ENCODE peak calls at places on chromosomes 7 and 10, in eight cellular contexts. M is uterus; S is skeletal muscle cell; T is stimulated activated CD4-positive, alpha-beta T cell treated with anti-CD3 and anti-CD28 coated beads, Interleukin-1b, Interleukin-23, amount 100 ng/mL, for 4 hours; O is activated T-cell treated with anti-CD3 and anti-CD28 coated beads, Interleukin-2, amount 50 U/mL, for 72 hours; B is Peyer's patch; W is HepG2; J is gastrocnemius medialis. D is an unnamed sample.

GRCh38 chr7:485188-486081 is 34.2 kb downstream of the PDGFA start:
- DNase-seq in M (no peak), S (no peak), T (no peak), O (no peak), B (peak; percentile 57), W (no peak), J (no peak), D (no peak)

GRCh38 chr7:142711196-142711595 is 38.1 kb upstream of the PRSS1 start:
- DNase-seq in M (no peak), S (no peak), T (no peak), O (no peak), B (no peak), W (no peak), J (no peak), D (no peak)

GRCh38 chr10:54396004-54396403 is 405.0 kb downstream of the PCDH15 start:
- DNase-seq in M (no peak), S (no peak), T (no peak), O (no peak), B (no peak), W (no peak), J (no peak), D (no peak)

GRCh38 chr7:74441801-74442200 is 11.9 kb upstream of the GTF2IRD1 start:
- DNase-seq in M (no peak), S (no peak), T (no peak), O (no peak), B (no peak), W (no peak), J (no peak), D (no peak)

GRCh38 chr10:110216240-110216639 is 8.8 kb downstream of the MXI1 start:
- DNase-seq in M (no peak), S (no peak), T (no peak), O (no peak), B (no peak), W (no peak), J (no peak), D (no peak)

GRCh38 chr10:75395955-75396860 is 5.4 kb downstream of the ZNF503 start:
- DNase-seq in M (peak; percentile 49), S (no peak), T (no peak), O (no peak), B (peak; percentile 49), W (no peak), J (no peak), D (peak; percentile 82)

GRCh38 chr10:7301039-7301768 is 109.6 kb downstream of the SFMBT2 start:
- DNase-seq in M (no peak), S (no peak), T (no peak), O (no peak), B (no peak), W (no peak), J (no peak), D (no peak)

GRCh38 chr10:3400368-3400767 is 227.8 kb upstream of the PITRM1 start:
- DNase-seq in M (no peak), S (no peak), T (no peak), O (no peak), B (no peak), W (no peak), J (no peak), D (no peak)

GRCh38 chr7:636396-636795 is 90.1 kb upstream of the DNAAF5 start:
- DNase-seq in M (no peak), S (no peak), T (peak; percentile 34), O (peak; percentile 62), B (no peak), W (peak; percentile 12), J (no peak), D (no peak)

GRCh38 chr10:79415736-79416577 is 29.5 kb downstream of the ZCCHC24 start:
- DNase-seq in M (peak; percentile 9), S (no peak), T (no peak), O (no peak), B (no peak), W (no peak), J (peak; percentile 7), D (no peak)

GRCh38 chr7:1509226-1509625 is 5.0 kb upstream of the INTS1 start:
- DNase-seq in M (no peak), S (no peak), T (no peak), O (no peak), B (no peak), W (no peak), J (no peak), D (no peak)

GRCh38 chr7:2099036-2099957 is 133.4 kb downstream of the MAD1L1 start:
- DNase-seq in M (no peak), S (no peak), T (peak; percentile 14), O (peak; percentile 25), B (peak; percentile 66), W (no peak), J (no peak), D (no peak)

GRCh38 chr10:71963756-71964668 is at the start of gene CHST3:
- DNase-seq in M (peak; percentile 84), S (no peak), T (no peak), O (peak; percentile 32), B (peak; percentile 53), W (no peak), J (peak; percentile 62), D (peak; percentile 55)

GRCh38 chr10:103850572-103850895 is 4.8 kb downstream of the SH3PXD2A start:
- DNase-seq in M (no peak), S (no peak), T (no peak), O (no peak), B (no peak), W (no peak), J (no peak), D (no peak)

D was measured in DMS53.